ENCODE peak calls at places on chromosome 11, in four cellular contexts. U is K562, G is WTC11, S is HepG2. E is an unnamed sample.

GRCh38 chr11:21556936-21557335 is 635.9 kb upstream of the ANO5 start:
- DNase-seq in U (no peak), G (no peak), S (no peak), E (no peak)

GRCh38 chr11:35292290-35292689 is 127.1 kb downstream of the SLC1A2 start:
- DNase-seq in U (no peak), G (no peak), S (no peak), E (no peak)

GRCh38 chr11:67268036-67268683 is 1.9 kb downstream of the GRK2 start:
- DNase-seq in U (no peak), G (no peak), S (no peak), E (no peak)

GRCh38 chr11:16986434-16987204 is 27.6 kb downstream of the PLEKHA7 start:
- DNase-seq in U (peak), G (peak), S (no peak), E (peak)

GRCh38 chr11:101129203-101129943 is at the start of gene PGR:
- DNase-seq in U (peak), G (peak), S (no peak), E (peak)

GRCh38 chr11:134581121-134581626 is 169.1 kb upstream of the B3GAT1 start:
- DNase-seq in U (no peak), G (no peak), S (no peak), E (no peak)

GRCh38 chr11:1834132-1834610 is 619 bp upstream of the SYT8 start:
- DNase-seq in U (no peak), G (no peak), S (peak), E (no peak)

GRCh38 chr11:129814244-129814992 is 1.2 kb upstream of the TMEM45B start:
- DNase-seq in U (peak), G (no peak), S (no peak), E (no peak)

GRCh38 chr11:86811637-86812321 is 11.4 kb downstream of the PRSS23 start:
- DNase-seq in U (no peak), G (no peak), S (no peak), E (no peak)

GRCh38 chr11:119509969-119510401 is 87.0 kb upstream of the THY1 start:
- DNase-seq in U (no peak), G (no peak), S (no peak), E (no peak)

GRCh38 chr11:95566151-95566670 is 223.4 kb downstream of the FAM76B start:
- DNase-seq in U (no peak), G (no peak), S (no peak), E (no peak)

GRCh38 chr11:13721760-13722159 is 53.3 kb downstream of the FAR1 start:
- DNase-seq in U (no peak), G (no peak), S (no peak), E (no peak)

GRCh38 chr11:15038963-15039362 is 34.4 kb upstream of the CALCB start:
- DNase-seq in U (no peak), G (no peak), S (no peak), E (no peak)

GRCh38 chr11:106276126-106276525 is 198.7 kb downstream of the AASDHPPT start:
- DNase-seq in U (no peak), G (no peak), S (no peak), E (no peak)

GRCh38 chr11:13663631-13664071 is 4.8 kb upstream of the FAR1 start:
- DNase-seq in U (no peak), G (no peak), S (no peak), E (no peak)

GRCh38 chr11:129455101-129455500 is 79.5 kb downstream of the BARX2 start:
- DNase-seq in U (no peak), G (no peak), S (no peak), E (no peak)

GRCh38 chr11:67998150-67999045 is 5.5 kb downstream of the UNC93B1 start:
- DNase-seq in U (no peak), G (no peak), S (no peak), E (no peak)

GRCh38 chr11:119755351-119756071 is 26.5 kb upstream of the NECTIN1 start:
- DNase-seq in U (no peak), G (no peak), S (no peak), E (no peak)

GRCh38 chr11:8863838-8864237 is 47.2 kb upstream of the AKIP1 start:
- DNase-seq in U (no peak), G (no peak), S (no peak), E (no peak)

GRCh38 chr11:71327156-71328085 is 75.0 kb upstream of the SHANK2 start:
- DNase-seq in U (no peak), G (no peak), S (no peak), E (no peak)

GRCh38 chr11:64146036-64146943 is 19.6 kb downstream of the MACROD1 start:
- DNase-seq in U (peak), G (peak), S (peak), E (peak)

GRCh38 chr11:93717501-93717900 is 23.8 kb downstream of the TAF1D start:
- DNase-seq in U (no peak), G (no peak), S (no peak), E (no peak)

DNA sequence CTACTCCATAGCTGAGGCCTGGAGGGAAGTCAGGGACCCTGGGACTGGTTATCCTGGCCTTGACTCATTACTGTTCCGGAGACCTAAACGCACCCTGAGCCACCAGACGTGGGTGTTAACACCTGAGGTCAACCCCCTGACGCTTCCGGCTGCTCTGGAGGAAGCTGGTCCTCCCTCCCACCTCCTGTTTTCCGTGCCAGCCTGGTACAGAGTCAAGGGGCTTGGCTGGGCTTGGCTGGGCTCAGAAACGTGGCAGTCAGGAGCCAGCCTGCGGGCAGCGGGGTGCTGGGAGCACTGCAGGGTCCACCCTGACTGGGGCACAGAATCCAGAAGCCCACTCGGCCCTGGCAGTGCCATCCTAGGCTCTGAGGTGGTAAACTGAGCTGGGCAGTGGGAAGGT is 2.6 kb downstream of the TMPRSS4 start:
- DNase-seq in U (no peak), G (no peak), S (no peak), E (no peak)
- TF ChIP-seq ELF4 in U (no peak), G (no peak), S (no peak), E (no peak)

DNA sequence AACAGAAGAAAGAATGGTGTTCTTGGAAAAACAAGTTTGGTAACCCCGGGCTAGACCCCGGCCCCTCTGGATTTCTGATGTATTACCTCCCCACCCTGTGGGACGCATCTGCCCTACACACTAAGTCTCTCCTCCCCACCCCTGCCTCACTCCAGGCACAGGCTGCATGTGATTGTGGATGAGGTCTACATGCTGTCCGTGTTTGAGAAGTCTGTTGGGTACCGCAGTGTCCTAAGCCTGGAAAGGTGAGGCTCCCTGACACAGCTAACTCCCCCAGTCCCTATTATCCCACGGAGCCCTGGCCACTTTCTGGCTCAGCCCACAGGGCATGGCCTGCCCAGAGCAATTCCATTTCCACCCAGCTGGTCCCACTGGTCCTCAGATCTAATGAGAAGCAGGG is 13.3 kb downstream of the ACCS start:
- DNase-seq in U (no peak), G (no peak), S (no peak), E (no peak)
- TF ChIP-seq ELF4 in U (no peak), G (no peak), S (no peak), E (no peak)

GRCh38 chr11:10042699-10043098 is 251.3 kb downstream of the SBF2 start:
- DNase-seq in U (no peak), G (no peak), S (no peak), E (no peak)
- TF ChIP-seq ELF4 in U (no peak), G (no peak), S (no peak), E (no peak)

DNA sequence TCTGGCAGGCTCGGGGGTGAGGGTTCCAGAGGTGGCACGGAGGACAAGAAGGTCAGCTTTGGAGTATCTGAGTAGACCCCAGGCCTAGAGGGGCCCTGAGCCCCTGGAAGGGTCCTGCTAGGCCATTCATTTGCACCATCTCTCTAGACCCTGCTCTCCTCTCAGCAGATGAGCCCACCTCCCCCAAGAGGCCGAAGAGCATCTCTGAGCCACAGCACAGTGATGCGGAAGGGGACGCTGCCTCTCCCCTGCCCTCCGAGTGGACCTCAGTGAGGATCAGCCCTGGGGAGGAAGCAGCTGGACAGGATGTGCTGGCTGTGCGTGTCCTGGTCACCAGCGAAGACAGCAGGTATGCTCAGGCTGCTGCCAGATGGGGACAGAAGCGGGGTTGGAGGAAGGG is 101.6 kb upstream of the PARVA start:
- DNase-seq in U (no peak), G (no peak), S (no peak), E (no peak)
- TF ChIP-seq ELF4 in U (no peak), G (no peak), S (no peak), E (no peak)

GRCh38 chr11:12274056-12274455 is 103.3 kb upstream of the PARVA start:
- DNase-seq in U (no peak), G (no peak), S (no peak), E (no peak)

GRCh38 chr11:12271826-12272366 is 105.5 kb upstream of the PARVA start:
- DNase-seq in U (no peak), G (no peak), S (no peak), E (no peak)

GRCh38 chr11:12274558-12275197 is 102.7 kb upstream of the PARVA start:
- DNase-seq in U (peak), G (no peak), S (no peak), E (no peak)

GRCh38 chr11:12273618-12273995 is 103.8 kb upstream of the PARVA start:
- DNase-seq in U (no peak), G (no peak), S (no peak), E (no peak)

DNA sequence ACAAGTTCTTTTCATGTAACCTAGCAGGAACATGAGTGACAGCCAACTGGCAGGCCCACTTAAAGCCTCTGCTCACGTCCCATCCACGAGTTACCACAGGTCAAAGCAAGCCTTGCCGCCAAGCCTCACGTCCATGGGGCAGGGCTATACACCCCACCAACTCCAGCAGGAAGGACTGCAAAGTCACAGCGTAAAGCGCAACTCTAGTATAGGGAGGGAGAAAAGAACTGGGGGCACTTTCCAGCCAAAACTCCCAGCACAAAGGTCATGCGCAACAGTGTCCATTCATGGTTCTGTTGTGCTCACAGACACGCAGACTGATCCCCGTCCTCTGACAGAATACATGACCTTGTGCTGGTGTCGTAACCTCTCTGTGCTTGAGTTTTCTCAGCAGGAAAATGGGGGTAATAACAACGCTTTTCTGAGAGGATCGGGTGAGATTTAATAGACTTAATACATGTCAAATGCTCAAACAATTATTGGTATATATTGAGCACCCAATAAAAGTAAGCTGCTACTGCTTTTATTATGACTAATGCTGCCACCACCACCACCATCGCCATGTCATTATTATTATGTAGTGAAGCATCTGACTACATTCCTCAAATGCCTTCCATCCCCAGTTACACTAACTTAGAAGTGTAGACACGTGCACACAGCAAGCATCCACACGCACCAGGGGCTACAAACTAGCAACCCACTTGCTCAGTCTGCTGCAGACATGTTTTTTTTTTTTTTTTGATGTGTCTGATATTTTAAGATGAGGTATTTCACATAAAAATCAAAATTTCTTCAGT is 104.4 kb upstream of the PARVA start:
- DNase-seq in U (no peak), G (no peak), S (peak), E (no peak)
- TF ChIP-seq ELF4 in U (no peak), G (no peak), S (no peak), E (no peak)

GRCh38 chr11:10158461-10158860 is 135.6 kb downstream of the SBF2 start:
- DNase-seq in U (no peak), G (no peak), S (no peak), E (no peak)

GRCh38 chr11:10160350-10160749 is 133.7 kb downstream of the SBF2 start:
- DNase-seq in U (no peak), G (no peak), S (no peak), E (no peak)

GRCh38 chr11:10150800-10151199 is 143.2 kb downstream of the SBF2 start:
- DNase-seq in U (no peak), G (no peak), S (no peak), E (no peak)

DNA sequence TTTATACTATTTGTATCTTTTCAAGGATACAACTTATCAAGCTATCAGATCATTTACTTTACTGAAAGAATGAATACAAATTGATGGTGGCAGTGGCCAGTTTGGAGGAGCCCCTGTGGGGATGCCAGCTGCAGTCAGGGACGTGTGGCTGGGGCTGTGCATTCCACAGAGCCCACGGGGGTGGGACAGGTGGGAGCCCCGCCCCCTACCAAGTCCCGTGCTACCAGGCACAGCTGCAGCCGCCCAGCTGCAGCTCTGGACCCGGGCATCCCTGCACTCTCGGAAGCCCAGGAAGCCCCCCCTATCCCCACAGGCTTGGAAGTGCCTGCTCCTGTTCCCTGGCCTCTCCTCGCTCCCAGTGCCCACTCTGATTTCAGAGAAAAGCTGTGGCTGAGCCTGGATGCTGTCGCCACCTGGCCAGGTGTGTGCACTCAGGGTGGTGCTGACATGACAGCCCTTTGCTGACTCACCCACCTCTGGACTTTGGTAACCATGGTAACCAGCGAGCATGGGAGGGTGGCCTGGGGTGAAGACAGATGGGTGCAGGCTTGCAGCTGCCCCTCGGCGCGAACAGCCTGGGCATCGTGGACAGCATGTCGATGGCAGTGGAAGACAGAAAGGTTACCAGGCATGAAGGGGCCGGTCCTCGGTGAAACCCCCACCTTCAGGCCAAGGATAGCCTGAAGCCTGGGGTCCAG is 138.1 kb downstream of the SBF2 start:
- DNase-seq in U (no peak), G (peak), S (no peak), E (no peak)
- TF ChIP-seq ELF4 in U (no peak), G (no peak), S (no peak), E (no peak)

E was measured in HEK293T.